ENCODE peak calls at places on chromosomes 7 and 10, in ten cellular contexts. One of them, this sample, is unnamed.

GRCh38 chr7:114922151-114922651 is 307 bp downstream of the MDFIC start:
- DNase-seq in cardiac muscle cell: peak; percentile 74
- DNase-seq in CD8-positive, alpha-beta T cell: peak; percentile 43
- DNase-seq in upper lobe of right lung: peak; percentile 83
- DNase-seq in heart left ventricle: peak; percentile 73
- DNase-seq in body of pancreas: peak; percentile 55
- DNase-seq in OCI-LY7: no peak
- DNase-seq in esophagus squamous epithelium: no peak
- DNase-seq in transverse colon: peak; percentile 46
- DNase-seq in fibroblast of lung: peak; percentile 54
- DNase-seq in this sample: no peak

GRCh38 chr10:75428434-75429158 is 2.8 kb upstream of the LRMDA start:
- DNase-seq in heart left ventricle: no peak
- DNase-seq in OCI-LY7: no peak
- DNase-seq in body of pancreas: peak; percentile 19
- DNase-seq in transverse colon: no peak
- DNase-seq in fibroblast of lung: no peak
- DNase-seq in cardiac muscle cell: no peak
- DNase-seq in CD8-positive, alpha-beta T cell: no peak
- DNase-seq in upper lobe of right lung: no peak
- DNase-seq in esophagus squamous epithelium: no peak
- DNase-seq in this sample: no peak

GRCh38 chr10:5447611-5448071 is 35.3 kb downstream of the NET1 start:
- DNase-seq in cardiac muscle cell: no peak
- DNase-seq in transverse colon: no peak
- DNase-seq in upper lobe of right lung: no peak
- DNase-seq in esophagus squamous epithelium: no peak
- DNase-seq in CD8-positive, alpha-beta T cell: no peak
- DNase-seq in body of pancreas: no peak
- DNase-seq in OCI-LY7: peak; percentile 42
- DNase-seq in fibroblast of lung: no peak
- DNase-seq in heart left ventricle: no peak
- DNase-seq in this sample: no peak

GRCh38 chr7:157543276-157543675 is 206.5 kb downstream of the DNAJB6 start:
- DNase-seq in CD8-positive, alpha-beta T cell: no peak
- DNase-seq in heart left ventricle: no peak
- DNase-seq in transverse colon: no peak
- DNase-seq in upper lobe of right lung: peak; percentile 37
- DNase-seq in fibroblast of lung: no peak
- DNase-seq in OCI-LY7: no peak
- DNase-seq in esophagus squamous epithelium: no peak
- DNase-seq in cardiac muscle cell: no peak
- DNase-seq in body of pancreas: no peak
- DNase-seq in this sample: peak; percentile 30

GRCh38 chr7:117071597-117071996 is 118.3 kb downstream of the ST7 start:
- DNase-seq in CD8-positive, alpha-beta T cell: no peak
- DNase-seq in esophagus squamous epithelium: no peak
- DNase-seq in body of pancreas: no peak
- DNase-seq in OCI-LY7: no peak
- DNase-seq in cardiac muscle cell: no peak
- DNase-seq in fibroblast of lung: no peak
- DNase-seq in upper lobe of right lung: no peak
- DNase-seq in heart left ventricle: no peak
- DNase-seq in transverse colon: no peak
- DNase-seq in this sample: no peak

GRCh38 chr7:55415173-55415778 is 50.1 kb downstream of the LANCL2 start:
- DNase-seq in OCI-LY7: peak; percentile 84
- DNase-seq in CD8-positive, alpha-beta T cell: peak; percentile 76
- DNase-seq in heart left ventricle: peak; percentile 72
- DNase-seq in body of pancreas: peak; percentile 85
- DNase-seq in transverse colon: peak; percentile 82
- DNase-seq in fibroblast of lung: peak; percentile 75
- DNase-seq in cardiac muscle cell: peak; percentile 86
- DNase-seq in upper lobe of right lung: peak; percentile 79
- DNase-seq in esophagus squamous epithelium: peak; percentile 14
- DNase-seq in this sample: peak; percentile 76

GRCh38 chr7:81331061-81332018 is 412.5 kb upstream of the SEMA3C start:
- DNase-seq in transverse colon: no peak
- DNase-seq in OCI-LY7: no peak
- DNase-seq in body of pancreas: no peak
- DNase-seq in fibroblast of lung: no peak
- DNase-seq in cardiac muscle cell: no peak
- DNase-seq in CD8-positive, alpha-beta T cell: no peak
- DNase-seq in heart left ventricle: no peak
- DNase-seq in esophagus squamous epithelium: no peak
- DNase-seq in upper lobe of right lung: no peak
- DNase-seq in this sample: no peak

GRCh38 chr7:20329389-20330175 is 1.1 kb upstream of the ITGB8 start:
- DNase-seq in upper lobe of right lung: peak; percentile 74
- DNase-seq in OCI-LY7: no peak
- DNase-seq in fibroblast of lung: peak; percentile 75
- DNase-seq in transverse colon: peak; percentile 71
- DNase-seq in body of pancreas: peak; percentile 79
- DNase-seq in esophagus squamous epithelium: no peak
- DNase-seq in cardiac muscle cell: peak; percentile 71
- DNase-seq in heart left ventricle: peak; percentile 57
- DNase-seq in CD8-positive, alpha-beta T cell: no peak
- DNase-seq in this sample: peak; percentile 57

GRCh38 chr7:45085619-45086200 is 3.1 kb downstream of the NACAD start:
- DNase-seq in upper lobe of right lung: peak; percentile 52
- DNase-seq in CD8-positive, alpha-beta T cell: no peak
- DNase-seq in fibroblast of lung: no peak
- DNase-seq in esophagus squamous epithelium: no peak
- DNase-seq in body of pancreas: no peak
- DNase-seq in OCI-LY7: no peak
- DNase-seq in transverse colon: no peak
- DNase-seq in cardiac muscle cell: no peak
- DNase-seq in heart left ventricle: no peak
- DNase-seq in this sample: no peak

GRCh38 chr7:45086348-45087065 is 2.3 kb downstream of the NACAD start:
- DNase-seq in heart left ventricle: no peak
- DNase-seq in cardiac muscle cell: no peak
- DNase-seq in upper lobe of right lung: peak; percentile 56
- DNase-seq in body of pancreas: no peak
- DNase-seq in CD8-positive, alpha-beta T cell: no peak
- DNase-seq in transverse colon: no peak
- DNase-seq in OCI-LY7: no peak
- DNase-seq in fibroblast of lung: no peak
- DNase-seq in esophagus squamous epithelium: no peak
- DNase-seq in this sample: peak; percentile 83

GRCh38 chr7:45088146-45088701 is 545 bp downstream of the NACAD start:
- DNase-seq in heart left ventricle: no peak
- DNase-seq in cardiac muscle cell: no peak
- DNase-seq in body of pancreas: no peak
- DNase-seq in transverse colon: no peak
- DNase-seq in upper lobe of right lung: peak; percentile 61
- DNase-seq in OCI-LY7: no peak
- DNase-seq in esophagus squamous epithelium: no peak
- DNase-seq in CD8-positive, alpha-beta T cell: no peak
- DNase-seq in fibroblast of lung: no peak
- DNase-seq in this sample: peak; percentile 47

GRCh38 chr7:45088821-45089313 is at the start of gene NACAD:
- DNase-seq in body of pancreas: peak; percentile 57
- DNase-seq in upper lobe of right lung: peak; percentile 68
- DNase-seq in fibroblast of lung: no peak
- DNase-seq in OCI-LY7: no peak
- DNase-seq in heart left ventricle: peak; percentile 39
- DNase-seq in esophagus squamous epithelium: no peak
- DNase-seq in cardiac muscle cell: peak; percentile 28
- DNase-seq in transverse colon: peak; percentile 45
- DNase-seq in CD8-positive, alpha-beta T cell: no peak
- DNase-seq in this sample: peak; percentile 84

DNA sequence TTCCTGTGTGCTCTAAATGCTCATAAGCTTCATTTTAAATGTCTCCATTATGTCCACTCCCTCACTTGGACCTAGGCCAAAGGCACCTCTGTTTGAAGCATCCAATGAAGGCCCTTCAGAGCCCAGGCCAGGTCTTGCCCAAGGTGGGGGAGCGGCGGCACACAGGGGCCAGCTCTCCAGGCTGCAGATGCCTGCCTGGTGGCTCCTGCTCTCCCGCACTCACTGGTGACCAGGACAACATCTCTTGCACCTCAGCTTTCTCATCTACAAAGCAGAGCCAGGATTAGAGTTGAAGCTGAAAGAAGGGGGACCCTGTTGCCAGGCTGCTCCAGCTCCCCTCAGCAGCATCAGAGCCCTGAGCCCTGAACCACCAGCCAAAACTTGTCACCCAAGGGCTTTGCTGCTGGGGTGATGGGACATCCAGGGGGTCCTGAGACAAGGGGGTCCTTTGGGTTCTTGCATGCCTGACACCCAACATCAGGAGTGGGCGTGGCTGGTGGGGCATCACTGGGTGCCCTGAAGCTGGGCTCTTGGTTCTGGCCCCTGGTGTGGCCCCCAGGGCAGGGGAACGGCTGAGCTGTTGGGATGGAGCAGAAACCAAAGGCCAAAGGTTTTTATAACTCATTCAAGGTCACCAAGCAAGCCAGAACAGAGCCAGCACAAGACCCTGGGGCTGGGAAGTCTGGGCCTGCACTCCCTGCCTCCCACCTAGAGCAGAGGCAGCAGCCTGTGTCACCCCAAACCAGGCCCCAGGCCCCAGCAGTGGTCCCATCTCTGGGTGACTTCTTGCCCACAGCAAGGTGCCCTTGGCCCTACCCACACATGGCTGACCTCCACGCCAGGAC is 1.2 kb downstream of the NACAD start:
- DNase-seq in fibroblast of lung: no peak
- DNase-seq in OCI-LY7: no peak
- DNase-seq in cardiac muscle cell: no peak
- DNase-seq in body of pancreas: no peak
- DNase-seq in esophagus squamous epithelium: no peak
- DNase-seq in heart left ventricle: no peak
- DNase-seq in CD8-positive, alpha-beta T cell: no peak
- DNase-seq in transverse colon: no peak
- DNase-seq in upper lobe of right lung: peak; percentile 58
- DNase-seq in this sample: peak; percentile 40
- H3K4me3 ChIP-seq in fibroblast of lung: peak overlapping the region; percentile 55
- H3K4me3 ChIP-seq in OCI-LY7: no peak overlapping the region
- H3K4me3 ChIP-seq in cardiac muscle cell: no peak overlapping the region
- H3K4me3 ChIP-seq in body of pancreas: no peak overlapping the region
- H3K4me3 ChIP-seq in esophagus squamous epithelium: no peak overlapping the region
- H3K4me3 ChIP-seq in heart left ventricle: peak overlapping the region; percentile 56
- H3K4me3 ChIP-seq in CD8-positive, alpha-beta T cell: no peak overlapping the region
- H3K4me3 ChIP-seq in transverse colon: no peak overlapping the region
- H3K4me3 ChIP-seq in upper lobe of right lung: no peak overlapping the region
- H3K4me3 ChIP-seq in this sample: peak overlapping the region; percentile 82

DNA sequence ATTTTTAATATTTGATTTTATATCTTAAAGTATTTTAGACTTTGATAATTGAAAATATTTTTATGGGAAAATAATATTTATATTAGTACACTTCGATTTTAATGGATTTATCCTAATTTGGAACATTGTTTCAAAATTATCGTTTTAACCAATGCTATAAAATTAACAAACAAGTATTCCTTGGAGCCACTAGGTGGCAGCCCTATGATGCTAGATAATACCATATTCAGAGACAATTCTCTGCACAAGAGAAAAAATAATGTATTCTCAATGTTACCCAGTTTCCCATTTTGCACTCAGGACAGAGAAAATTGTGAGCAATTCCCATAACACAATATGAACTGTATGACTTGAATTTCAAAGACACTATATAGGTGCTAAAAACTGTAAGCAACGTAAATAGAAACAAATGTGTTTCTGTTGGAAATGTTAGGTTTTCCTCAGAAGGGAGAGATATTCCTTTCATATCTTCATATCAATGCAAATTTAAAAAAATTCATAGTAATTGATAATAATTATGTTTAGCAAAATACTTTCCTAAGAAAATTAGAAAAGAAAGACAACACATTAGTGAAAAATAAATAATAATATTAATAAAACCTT is 237.8 kb downstream of the SEMA3E start:
- DNase-seq in body of pancreas: peak; percentile 42
- DNase-seq in cardiac muscle cell: peak; percentile 61
- DNase-seq in OCI-LY7: peak; percentile 43
- DNase-seq in esophagus squamous epithelium: no peak
- DNase-seq in upper lobe of right lung: no peak
- DNase-seq in fibroblast of lung: peak; percentile 77
- DNase-seq in heart left ventricle: no peak
- DNase-seq in CD8-positive, alpha-beta T cell: no peak
- DNase-seq in transverse colon: no peak
- DNase-seq in this sample: no peak
- TF ChIP-seq CTCF in body of pancreas: peak; percentile 51
- TF ChIP-seq CTCF in cardiac muscle cell: peak; percentile 63
- TF ChIP-seq CTCF in OCI-LY7: peak; percentile 86
- TF ChIP-seq CTCF in esophagus squamous epithelium: peak; percentile 63
- TF ChIP-seq CTCF in upper lobe of right lung: peak; percentile 58
- TF ChIP-seq CTCF in fibroblast of lung: peak; percentile 57
- TF ChIP-seq CTCF in heart left ventricle: peak; percentile 70
- TF ChIP-seq CTCF in CD8-positive, alpha-beta T cell: no peak
- TF ChIP-seq CTCF in transverse colon: peak; percentile 37
- TF ChIP-seq CTCF in this sample: peak; percentile 91

GRCh38 chr10:96718304-96718990 is 1.9 kb downstream of the PIK3AP1 start:
- DNase-seq in body of pancreas: peak; percentile 13
- DNase-seq in cardiac muscle cell: no peak
- DNase-seq in esophagus squamous epithelium: no peak
- DNase-seq in CD8-positive, alpha-beta T cell: no peak
- DNase-seq in fibroblast of lung: no peak
- DNase-seq in OCI-LY7: peak; percentile 82
- DNase-seq in heart left ventricle: no peak
- DNase-seq in upper lobe of right lung: no peak
- DNase-seq in transverse colon: no peak
- DNase-seq in this sample: no peak

GRCh38 chr10:96720422-96721206 is at the start of gene PIK3AP1:
- DNase-seq in upper lobe of right lung: peak; percentile 88
- DNase-seq in transverse colon: peak; percentile 79
- DNase-seq in body of pancreas: peak; percentile 73
- DNase-seq in heart left ventricle: peak; percentile 61
- DNase-seq in OCI-LY7: peak; percentile 96
- DNase-seq in CD8-positive, alpha-beta T cell: peak; percentile 29
- DNase-seq in fibroblast of lung: no peak
- DNase-seq in esophagus squamous epithelium: no peak
- DNase-seq in cardiac muscle cell: peak; percentile 62
- DNase-seq in this sample: no peak

GRCh38 chr10:96719205-96719604 is 1.1 kb downstream of the PIK3AP1 start:
- DNase-seq in OCI-LY7: peak; percentile 60
- DNase-seq in fibroblast of lung: no peak
- DNase-seq in heart left ventricle: no peak
- DNase-seq in body of pancreas: peak; percentile 28
- DNase-seq in cardiac muscle cell: no peak
- DNase-seq in esophagus squamous epithelium: no peak
- DNase-seq in upper lobe of right lung: no peak
- DNase-seq in CD8-positive, alpha-beta T cell: no peak
- DNase-seq in transverse colon: no peak
- DNase-seq in this sample: no peak

GRCh38 chr10:96719850-96720421 is 378 bp downstream of the PIK3AP1 start:
- DNase-seq in esophagus squamous epithelium: peak; percentile 31
- DNase-seq in OCI-LY7: peak; percentile 94
- DNase-seq in heart left ventricle: peak; percentile 72
- DNase-seq in fibroblast of lung: no peak
- DNase-seq in cardiac muscle cell: peak; percentile 50
- DNase-seq in CD8-positive, alpha-beta T cell: peak; percentile 35
- DNase-seq in body of pancreas: peak; percentile 87
- DNase-seq in upper lobe of right lung: peak; percentile 87
- DNase-seq in transverse colon: peak; percentile 83
- DNase-seq in this sample: no peak

DNA sequence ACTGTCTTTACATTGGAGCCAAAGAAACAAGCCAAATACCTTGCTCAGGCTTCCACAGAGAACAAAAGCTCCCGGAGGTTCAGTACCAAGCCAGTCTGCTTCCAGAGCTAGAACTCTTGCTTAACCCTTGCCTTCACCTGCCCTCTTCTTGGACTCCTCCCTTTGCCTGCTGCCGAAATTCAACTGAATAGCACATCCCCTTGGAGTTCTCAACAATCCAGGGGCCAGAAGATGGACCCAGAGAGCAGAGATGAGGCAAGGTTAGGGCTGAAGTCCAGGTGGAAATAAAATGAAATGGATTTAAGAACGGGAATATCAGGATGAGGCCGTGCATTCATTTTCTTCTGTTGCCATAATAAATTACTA is 876 bp upstream of the PIK3AP1 start:
- DNase-seq in OCI-LY7: no peak
- DNase-seq in body of pancreas: no peak
- DNase-seq in esophagus squamous epithelium: no peak
- DNase-seq in heart left ventricle: no peak
- DNase-seq in CD8-positive, alpha-beta T cell: no peak
- DNase-seq in transverse colon: no peak
- DNase-seq in upper lobe of right lung: no peak
- DNase-seq in cardiac muscle cell: no peak
- DNase-seq in fibroblast of lung: no peak
- DNase-seq in this sample: no peak
- H3K27ac ChIP-seq in OCI-LY7: peak overlapping the region; percentile 91
- H3K27ac ChIP-seq in body of pancreas: no peak overlapping the region
- H3K27ac ChIP-seq in esophagus squamous epithelium: no peak overlapping the region
- H3K27ac ChIP-seq in heart left ventricle: no peak overlapping the region
- H3K27ac ChIP-seq in CD8-positive, alpha-beta T cell: peak overlapping the region; percentile 21
- H3K27ac ChIP-seq in transverse colon: peak overlapping the region; percentile 74
- H3K27ac ChIP-seq in upper lobe of right lung: no peak overlapping the region
- H3K27ac ChIP-seq in cardiac muscle cell: no peak overlapping the region
- H3K27ac ChIP-seq in fibroblast of lung: no peak overlapping the region
- H3K27ac ChIP-seq in this sample: no peak overlapping the region

DNA sequence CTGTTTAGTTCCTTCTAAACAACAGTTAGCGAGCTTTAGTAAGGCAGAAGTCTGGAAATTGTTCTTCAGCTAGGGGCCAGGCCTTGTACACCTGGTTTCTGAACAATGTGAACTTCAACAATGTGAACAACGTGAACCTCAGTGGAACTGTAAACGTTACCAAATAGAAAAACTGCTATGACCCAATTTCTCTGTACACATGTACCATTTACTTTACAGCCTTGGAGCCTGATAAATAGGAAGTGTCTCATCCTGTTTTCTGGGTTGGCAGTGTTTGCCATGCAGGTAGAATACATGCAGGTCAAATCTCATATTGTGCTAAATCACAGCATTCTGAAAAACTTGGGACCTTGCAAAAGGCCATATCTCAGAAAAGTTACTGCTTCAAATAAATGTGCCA is 1.6 kb downstream of the STEAP4 start:
- DNase-seq in upper lobe of right lung: no peak
- DNase-seq in CD8-positive, alpha-beta T cell: no peak
- DNase-seq in cardiac muscle cell: no peak
- DNase-seq in heart left ventricle: no peak
- DNase-seq in transverse colon: no peak
- DNase-seq in fibroblast of lung: no peak
- DNase-seq in OCI-LY7: no peak
- DNase-seq in esophagus squamous epithelium: no peak
- DNase-seq in body of pancreas: no peak
- DNase-seq in this sample: no peak
- H3K4me3 ChIP-seq in upper lobe of right lung: peak overlapping the region; percentile 56
- H3K4me3 ChIP-seq in CD8-positive, alpha-beta T cell: no peak overlapping the region
- H3K4me3 ChIP-seq in cardiac muscle cell: no peak overlapping the region
- H3K4me3 ChIP-seq in heart left ventricle: peak overlapping the region; percentile 59
- H3K4me3 ChIP-seq in transverse colon: no peak overlapping the region
- H3K4me3 ChIP-seq in fibroblast of lung: no peak overlapping the region
- H3K4me3 ChIP-seq in OCI-LY7: no peak overlapping the region
- H3K4me3 ChIP-seq in esophagus squamous epithelium: no peak overlapping the region
- H3K4me3 ChIP-seq in body of pancreas: no peak overlapping the region
- H3K4me3 ChIP-seq in this sample: no peak overlapping the region

This sample was measured in dorsolateral prefrontal cortex.